ENCODE peak calls at places on chromosome 10, in four cellular contexts. C is GM23248; L is cardiac fibroblast; H is activated CD4-positive, alpha-beta T cell treated with anti-CD3 and anti-CD28 coated beads, Interleukin-2, amount 50 U/mL, for 48 hours. V is an unnamed sample.

GRCh38 chr10:96416643-96417042 is 57.8 kb upstream of the OPALIN start:
- DNase-seq in C (no peak), L (peak; percentile 4), H (no peak), V (no peak)

GRCh38 chr10:49175587-49176309 is 12.4 kb downstream of the TMEM273 start:
- DNase-seq in C (no peak), L (no peak), H (no peak), V (no peak)

GRCh38 chr10:97505152-97505551 is 6.4 kb downstream of the UBTD1 start:
- DNase-seq in C (no peak), L (no peak), H (no peak), V (no peak)

GRCh38 chr10:86647773-86648705 is 6.3 kb upstream of the OPN4 start:
- DNase-seq in C (peak; percentile 74), L (no peak), H (no peak), V (no peak)

GRCh38 chr10:100291356-100291755 is 4.9 kb upstream of the BLOC1S2 start:
- DNase-seq in C (peak; percentile 5), L (no peak), H (no peak), V (no peak)

GRCh38 chr10:103693070-103693811 is 162.1 kb downstream of the SH3PXD2A start:
- DNase-seq in C (peak; percentile 77), L (no peak), H (peak; percentile 32), V (peak; percentile 40)

GRCh38 chr10:63586048-63586447 is 64.8 kb downstream of the REEP3 start:
- DNase-seq in C (no peak), L (no peak), H (no peak), V (no peak)

GRCh38 chr10:114915294-114915693 is 22.7 kb upstream of the TRUB1 start:
- DNase-seq in C (no peak), L (no peak), H (no peak), V (no peak)

GRCh38 chr10:71486465-71487114 is 89.9 kb downstream of the CDH23 start:
- DNase-seq in C (peak; percentile 53), L (peak; percentile 65), H (peak; percentile 71), V (peak; percentile 29)

GRCh38 chr10:99366666-99367065 is 37.5 kb downstream of the CNNM1 start:
- DNase-seq in C (no peak), L (no peak), H (no peak), V (no peak)

V was measured in activated naive CD4-positive, alpha-beta T cell treated with Interleukin-2 at 50 U/mL for 16 hours.